ENCODE peak calls at places on chromosome 19, in four cellular contexts. D is SK-N-DZ; V is activated naive CD8-positive, alpha-beta T cell treated with anti-CD3 and anti-CD28 coated beads for 36 hours; I is NCI-H82. O is an unnamed sample.

GRCh38 chr19:3525052-3525451 is 13.9 kb upstream of the TEKTIP1 start:
- DNase-seq in D (no peak), V (no peak), I (no peak), O (no peak)

GRCh38 chr19:44626067-44626624 is 12.8 kb downstream of the IGSF23 start:
- DNase-seq in D (no peak), V (no peak), I (no peak), O (no peak)

GRCh38 chr19:50669319-50670101 is 20.3 kb downstream of the C19orf81 start:
- DNase-seq in D (no peak), V (peak), I (peak), O (peak)

GRCh38 chr19:18006895-18007604 is 920 bp upstream of the ARRDC2 start:
- DNase-seq in D (peak), V (peak), I (peak), O (peak)

GRCh38 chr19:40802300-40803169 is 3.5 kb downstream of the EGLN2 start:
- DNase-seq in D (no peak), V (no peak), I (no peak), O (peak)

GRCh38 chr19:47479701-47480503 is 4.1 kb downstream of the KPTN start:
- DNase-seq in D (no peak), V (no peak), I (peak), O (no peak)

GRCh38 chr19:41521860-41522555 is 54.0 kb upstream of the CEACAM21 start:
- DNase-seq in D (no peak), V (peak), I (peak), O (peak)

GRCh38 chr19:16014923-16015804 is 61.1 kb upstream of the TPM4 start:
- DNase-seq in D (no peak), V (no peak), I (no peak), O (peak)

GRCh38 chr19:13033819-13034611 is 38.7 kb downstream of the NFIX start:
- DNase-seq in D (peak), V (peak), I (peak), O (peak)

GRCh38 chr19:6063576-6063961 is 46.7 kb downstream of the RFX2 start:
- DNase-seq in D (no peak), V (no peak), I (no peak), O (no peak)

GRCh38 chr19:7450243-7451223 is 38.3 kb downstream of the PEX11G start:
- DNase-seq in D (peak), V (no peak), I (no peak), O (no peak)

GRCh38 chr19:1223018-1223855 is 14.6 kb downstream of the CBARP start:
- DNase-seq in D (peak), V (no peak), I (peak), O (peak)

GRCh38 chr19:13797870-13798269 is 2.6 kb downstream of the ZSWIM4 start:
- DNase-seq in D (no peak), V (no peak), I (no peak), O (no peak)

GRCh38 chr19:45156751-45157150 is 4.0 kb downstream of the NKPD1 start:
- DNase-seq in D (no peak), V (no peak), I (no peak), O (no peak)

GRCh38 chr19:17246681-17247425 is 1.1 kb upstream of the NR2F6 start:
- DNase-seq in D (no peak), V (no peak), I (peak), O (peak)

GRCh38 chr19:11096210-11096841 is 7.1 kb downstream of the LDLR start:
- DNase-seq in D (no peak), V (peak), I (no peak), O (no peak)

GRCh38 chr19:860481-861098 is 1.1 kb downstream of the CFD start:
- DNase-seq in D (peak), V (peak), I (peak), O (peak)

GRCh38 chr19:21463449-21464105 is 41.8 kb upstream of the ZNF429 start:
- DNase-seq in D (peak), V (peak), I (peak), O (peak)

GRCh38 chr19:5186293-5187050 is 154.1 kb downstream of the PTPRS start:
- DNase-seq in D (no peak), V (no peak), I (no peak), O (no peak)

GRCh38 chr19:39237200-39238184 is 7.3 kb downstream of the IFNL3 start:
- DNase-seq in D (no peak), V (peak), I (peak), O (no peak)

GRCh38 chr19:48760514-48761221 is 5.3 kb downstream of the FGF21 start:
- DNase-seq in D (no peak), V (peak), I (no peak), O (no peak)

GRCh38 chr19:44954649-44955499 is at the start of gene CLPTM1:
- DNase-seq in D (peak), V (peak), I (peak), O (peak)

GRCh38 chr19:27909185-27909840 is 1303.6 kb downstream of the UQCRFS1 start:
- DNase-seq in D (no peak), V (no peak), I (no peak), O (no peak)

GRCh38 chr19:2188708-2189385 is 25.1 kb downstream of the DOT1L start:
- DNase-seq in D (no peak), V (no peak), I (no peak), O (no peak)

GRCh38 chr19:51798958-51799310 is 4.0 kb downstream of the FPR3 start:
- DNase-seq in D (no peak), V (no peak), I (no peak), O (no peak)